ENCODE peak calls at places on chromosome 4, in eight cellular contexts. P is suprapubic skin, Y is spleen, E is K562, W is adrenal gland, O is A549, T is HCT116, H is body of pancreas. B is an unnamed sample.

GRCh38 chr4:186486172-186486571 is 69.2 kb downstream of the MTNR1A start:
- DNase-seq in Y (no peak), H (no peak), T (no peak), O (no peak), W (no peak), P (no peak), E (no peak), B (no peak)

GRCh38 chr4:163193717-163194116 is 27.0 kb upstream of the NAF1 start:
- DNase-seq in Y (no peak), W (no peak), P (no peak), H (no peak), T (no peak), E (no peak), O (no peak), B (no peak)

GRCh38 chr4:17512973-17513665 is 1.2 kb upstream of the QDPR start:
- DNase-seq in T (no peak), O (no peak), Y (no peak), P (no peak), E (no peak), H (no peak), W (no peak), B (no peak)

GRCh38 chr4:98659106-98659592 is 738 bp upstream of the TSPAN5 start:
- DNase-seq in P (no peak), Y (no peak), H (no peak), W (no peak), T (no peak), O (peak; percentile 43), E (no peak), B (no peak)

GRCh38 chr4:148962539-148963290 is 520.5 kb upstream of the NR3C2 start:
- DNase-seq in W (no peak), P (no peak), H (no peak), T (no peak), Y (no peak), E (no peak), O (no peak), B (no peak)

GRCh38 chr4:86718152-86718551 is 124.0 kb downstream of the PTPN13 start:
- DNase-seq in E (no peak), P (no peak), W (no peak), Y (no peak), H (no peak), T (no peak), O (no peak), B (no peak)

GRCh38 chr4:2244947-2245786 is 3.2 kb upstream of the HAUS3 start:
- DNase-seq in P (peak; percentile 77), E (no peak), T (no peak), H (no peak), W (no peak), Y (no peak), O (no peak), B (no peak)

GRCh38 chr4:11618666-11619282 is 190.1 kb upstream of the HS3ST1 start:
- DNase-seq in O (no peak), W (no peak), Y (no peak), E (no peak), H (peak; percentile 21), P (no peak), T (no peak), B (no peak)

GRCh38 chr4:187235456-187236170 is 512.0 kb upstream of the FAT1 start:
- DNase-seq in E (no peak), H (peak; percentile 46), Y (no peak), T (no peak), P (no peak), O (peak; percentile 2), W (no peak), B (no peak)

GRCh38 chr4:76197001-76197743 is 16.5 kb downstream of the SCARB2 start:
- DNase-seq in H (no peak), Y (no peak), T (no peak), O (no peak), W (no peak), P (no peak), E (no peak), B (no peak)

GRCh38 chr4:76195326-76195725 is 18.3 kb downstream of the SCARB2 start:
- DNase-seq in W (no peak), Y (no peak), O (no peak), H (no peak), T (no peak), E (no peak), P (no peak), B (no peak)

GRCh38 chr4:76192221-76192620 is 21.4 kb downstream of the SCARB2 start:
- DNase-seq in P (no peak), H (no peak), O (no peak), Y (no peak), W (no peak), T (no peak), E (no peak), B (no peak)

GRCh38 chr4:76197971-76198410 is 15.6 kb downstream of the SCARB2 start:
- DNase-seq in Y (peak; percentile 79), O (no peak), H (peak; percentile 69), E (peak; percentile 37), W (peak; percentile 46), P (no peak), T (no peak), B (no peak)

DNA sequence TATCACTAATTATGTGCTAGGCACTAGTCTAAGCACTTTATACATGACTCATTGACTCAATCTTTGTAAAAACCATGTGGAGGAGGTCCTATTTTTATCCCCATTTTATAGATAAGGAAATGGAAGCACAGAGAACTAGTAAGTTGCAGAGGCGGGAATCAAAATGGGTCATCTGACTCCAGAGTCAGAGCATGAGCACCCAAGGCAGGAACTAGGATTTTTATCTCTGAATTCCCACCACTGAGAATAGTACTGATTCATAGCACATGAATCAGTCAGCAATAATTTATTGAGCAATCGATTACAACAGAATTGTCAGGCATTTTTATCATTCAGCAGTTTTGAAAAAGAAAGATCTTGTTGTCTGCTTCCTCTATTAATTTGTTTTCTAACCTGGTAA is 19.3 kb downstream of the SCARB2 start:
- DNase-seq in W (peak; percentile 68), T (no peak), O (peak; percentile 37), Y (no peak), H (peak; percentile 58), E (peak; percentile 34), P (no peak), B (no peak)
- H3K4me1 ChIP-seq in W (peaks cover 62% of the 10 kb centered on the region), T (peaks cover 11% of the 10 kb centered on the region), O (peaks cover 32% of the 10 kb centered on the region), Y (peaks cover 48% of the 10 kb centered on the region), H (peaks cover 72% of the 10 kb centered on the region), E (peaks cover 17% of the 10 kb centered on the region), P (peaks cover 54% of the 10 kb centered on the region), B (peaks cover 14% of the 10 kb centered on the region)

GRCh38 chr4:156738756-156739155 is 232.8 kb downstream of the PDGFC start:
- DNase-seq in E (no peak), O (no peak), H (no peak), W (no peak), Y (no peak), P (no peak), T (no peak), B (no peak)
- H3K9me3 ChIP-seq in E (peaks cover 3% of the 10 kb centered on the region), O (no peaks in the 10 kb centered on the region), H (no peaks in the 10 kb centered on the region), W (no peaks in the 10 kb centered on the region), Y (peaks cover 21% of the 10 kb centered on the region), P (peaks cover 3% of the 10 kb centered on the region), T (no peaks in the 10 kb centered on the region), B (no peaks in the 10 kb centered on the region)

GRCh38 chr4:140140566-140140965 is 13.4 kb downstream of the MAML3 start:
- DNase-seq in Y (no peak), H (no peak), O (no peak), P (no peak), T (no peak), W (no peak), E (no peak), B (no peak)

GRCh38 chr4:140138428-140138827 is 15.6 kb downstream of the MAML3 start:
- DNase-seq in W (no peak), Y (no peak), E (no peak), P (no peak), H (peak; percentile 69), T (no peak), O (peak; percentile 38), B (no peak)

GRCh38 chr4:140141196-140141845 is 12.7 kb downstream of the MAML3 start:
- DNase-seq in E (no peak), H (peak; percentile 44), T (no peak), Y (no peak), O (no peak), P (no peak), W (no peak), B (no peak)

GRCh38 chr4:140144937-140145336 is 9.0 kb downstream of the MAML3 start:
- DNase-seq in O (no peak), P (no peak), H (no peak), W (no peak), E (no peak), T (no peak), Y (no peak), B (no peak)

GRCh38 chr4:140144050-140144449 is 9.9 kb downstream of the MAML3 start:
- DNase-seq in Y (no peak), H (no peak), E (no peak), T (no peak), W (no peak), O (no peak), P (no peak), B (no peak)
- TF ChIP-seq POLR2A in Y (no peak), H (no peak), E (no peak), T (no peak), W (no peak), O (no peak), P (no peak), B (no peak)

DNA sequence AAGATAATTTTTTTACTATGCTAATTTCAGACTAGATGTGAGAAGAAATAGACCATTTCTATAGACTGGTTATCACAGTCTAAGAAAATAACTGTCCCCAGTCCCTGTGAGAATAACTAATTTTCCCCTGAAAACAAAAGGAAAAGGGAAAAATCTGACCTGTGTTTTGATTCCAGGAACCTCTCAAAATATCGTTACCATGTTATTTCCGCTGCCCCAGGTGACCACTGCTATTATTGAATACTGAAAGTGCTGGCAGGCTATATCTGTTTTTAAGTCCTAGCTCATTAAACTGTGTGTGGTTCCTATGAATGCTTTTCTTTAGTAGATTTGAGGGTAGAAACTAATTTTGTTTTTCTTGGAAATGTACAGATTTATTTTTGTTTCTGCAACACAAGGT is 83.6 kb downstream of the GAB1 start:
- DNase-seq in T (no peak), H (no peak), W (no peak), O (no peak), E (no peak), Y (no peak), P (no peak), B (no peak)
- H3K4me1 ChIP-seq in T (no peaks in the 10 kb centered on the region), H (no peaks in the 10 kb centered on the region), W (peaks cover 14% of the 10 kb centered on the region), O (no peaks in the 10 kb centered on the region), E (no peaks in the 10 kb centered on the region), Y (no peaks in the 10 kb centered on the region), P (no peaks in the 10 kb centered on the region), B (no peaks in the 10 kb centered on the region)

GRCh38 chr4:140666889-140667614 is 89.1 kb downstream of the TBC1D9 start:
- DNase-seq in W (no peak), O (no peak), T (no peak), Y (no peak), P (no peak), H (no peak), E (no peak), B (no peak)
- H3K9me3 ChIP-seq in W (no peaks in the 10 kb centered on the region), O (no peaks in the 10 kb centered on the region), T (no peaks in the 10 kb centered on the region), Y (no peaks in the 10 kb centered on the region), P (no peaks in the 10 kb centered on the region), H (no peaks in the 10 kb centered on the region), E (no peaks in the 10 kb centered on the region), B (no peaks in the 10 kb centered on the region)

DNA sequence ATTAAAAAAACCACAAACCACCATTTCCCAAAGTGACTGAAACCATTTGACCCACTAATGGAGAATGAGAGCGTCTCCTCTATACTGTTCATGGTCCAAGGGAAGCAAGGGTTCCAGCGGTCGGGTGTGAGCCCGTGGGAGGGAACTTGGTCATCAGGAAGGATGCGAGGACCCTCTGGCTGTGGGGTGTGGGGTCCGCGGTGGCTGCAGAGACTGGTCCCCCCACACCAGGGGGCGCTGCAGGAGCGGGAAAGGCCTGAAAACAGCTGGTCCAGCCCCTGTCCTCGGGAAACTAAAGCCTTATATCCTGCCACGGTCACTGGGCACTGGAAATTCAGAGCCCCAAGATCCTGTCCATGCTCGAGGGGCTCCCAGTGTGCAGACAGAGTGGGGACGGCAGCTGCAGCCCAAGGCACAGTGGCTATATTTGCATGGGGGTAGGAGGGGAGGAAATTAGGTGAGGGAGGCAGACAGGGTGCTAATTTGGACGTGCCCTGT is 4.3 kb downstream of the BLOC1S4 start:
- DNase-seq in H (peak; percentile 78), T (peak; percentile 43), P (peak; percentile 93), Y (peak; percentile 95), W (peak; percentile 75), E (peak; percentile 87), O (peak; percentile 62), B (peak; percentile 85)
- TF ChIP-seq POLR2A in H (no peak), T (no peak), P (no peak), Y (no peak), W (no peak), E (no peak), O (no peak), B (no peak)